ENCODE peak calls at places on chromosomes 13 and 19, in six cellular contexts. One of them, this sample, is unnamed.

GRCh38 chr19:52188822-52189744 is 769 bp upstream of the PPP2R1A start:
- DNase-seq in stimulated activated CD8-positive, alpha-beta memory T cell treated with anti-CD3 and anti-CD28 coated beads, Interleukin-4, amount 100 ng/mL, for 4 hours: no peak
- DNase-seq in fibroblast of the conjunctiva: no peak
- DNase-seq in effector memory CD8-positive, alpha-beta T cell: no peak
- DNase-seq in left kidney: no peak
- DNase-seq in activated T-cell treated with anti-CD3 and anti-CD28 coated beads, Interleukin-2, amount 50 U/mL, for 72 hours: peak; percentile 6
- DNase-seq in this sample: peak; percentile 11

GRCh38 chr19:16207490-16208025 is 9.8 kb downstream of the AP1M1 start:
- DNase-seq in stimulated activated CD8-positive, alpha-beta memory T cell treated with anti-CD3 and anti-CD28 coated beads, Interleukin-4, amount 100 ng/mL, for 4 hours: no peak
- DNase-seq in activated T-cell treated with anti-CD3 and anti-CD28 coated beads, Interleukin-2, amount 50 U/mL, for 72 hours: no peak
- DNase-seq in left kidney: no peak
- DNase-seq in fibroblast of the conjunctiva: no peak
- DNase-seq in effector memory CD8-positive, alpha-beta T cell: no peak
- DNase-seq in this sample: no peak

GRCh38 chr19:5536337-5536894 is 31.3 kb downstream of the TINCR start:
- DNase-seq in stimulated activated CD8-positive, alpha-beta memory T cell treated with anti-CD3 and anti-CD28 coated beads, Interleukin-4, amount 100 ng/mL, for 4 hours: no peak
- DNase-seq in fibroblast of the conjunctiva: no peak
- DNase-seq in effector memory CD8-positive, alpha-beta T cell: no peak
- DNase-seq in left kidney: peak; percentile 91
- DNase-seq in activated T-cell treated with anti-CD3 and anti-CD28 coated beads, Interleukin-2, amount 50 U/mL, for 72 hours: no peak
- DNase-seq in this sample: no peak

GRCh38 chr19:11453468-11454341 is 18.3 kb downstream of the PRKCSH start:
- DNase-seq in stimulated activated CD8-positive, alpha-beta memory T cell treated with anti-CD3 and anti-CD28 coated beads, Interleukin-4, amount 100 ng/mL, for 4 hours: no peak
- DNase-seq in fibroblast of the conjunctiva: no peak
- DNase-seq in effector memory CD8-positive, alpha-beta T cell: no peak
- DNase-seq in activated T-cell treated with anti-CD3 and anti-CD28 coated beads, Interleukin-2, amount 50 U/mL, for 72 hours: peak; percentile 29
- DNase-seq in left kidney: no peak
- DNase-seq in this sample: peak; percentile 14

GRCh38 chr13:51811046-51811445 is 7.1 kb upstream of the DHRS12 start:
- DNase-seq in effector memory CD8-positive, alpha-beta T cell: no peak
- DNase-seq in activated T-cell treated with anti-CD3 and anti-CD28 coated beads, Interleukin-2, amount 50 U/mL, for 72 hours: no peak
- DNase-seq in fibroblast of the conjunctiva: no peak
- DNase-seq in left kidney: no peak
- DNase-seq in stimulated activated CD8-positive, alpha-beta memory T cell treated with anti-CD3 and anti-CD28 coated beads, Interleukin-4, amount 100 ng/mL, for 4 hours: no peak
- DNase-seq in this sample: no peak

GRCh38 chr19:46693760-46694159 is 23.2 kb downstream of the PRKD2 start:
- DNase-seq in activated T-cell treated with anti-CD3 and anti-CD28 coated beads, Interleukin-2, amount 50 U/mL, for 72 hours: no peak
- DNase-seq in left kidney: no peak
- DNase-seq in effector memory CD8-positive, alpha-beta T cell: no peak
- DNase-seq in stimulated activated CD8-positive, alpha-beta memory T cell treated with anti-CD3 and anti-CD28 coated beads, Interleukin-4, amount 100 ng/mL, for 4 hours: no peak
- DNase-seq in fibroblast of the conjunctiva: no peak
- DNase-seq in this sample: no peak

GRCh38 chr19:51375504-51376221 is 3.2 kb upstream of the NKG7 start:
- DNase-seq in fibroblast of the conjunctiva: no peak
- DNase-seq in activated T-cell treated with anti-CD3 and anti-CD28 coated beads, Interleukin-2, amount 50 U/mL, for 72 hours: peak; percentile 57
- DNase-seq in stimulated activated CD8-positive, alpha-beta memory T cell treated with anti-CD3 and anti-CD28 coated beads, Interleukin-4, amount 100 ng/mL, for 4 hours: peak; percentile 44
- DNase-seq in left kidney: no peak
- DNase-seq in effector memory CD8-positive, alpha-beta T cell: no peak
- DNase-seq in this sample: peak; percentile 56

GRCh38 chr13:40433577-40433976 is 232.9 kb downstream of the FOXO1 start:
- DNase-seq in effector memory CD8-positive, alpha-beta T cell: peak; percentile 41
- DNase-seq in left kidney: no peak
- DNase-seq in activated T-cell treated with anti-CD3 and anti-CD28 coated beads, Interleukin-2, amount 50 U/mL, for 72 hours: peak; percentile 21
- DNase-seq in fibroblast of the conjunctiva: no peak
- DNase-seq in stimulated activated CD8-positive, alpha-beta memory T cell treated with anti-CD3 and anti-CD28 coated beads, Interleukin-4, amount 100 ng/mL, for 4 hours: peak; percentile 4
- DNase-seq in this sample: peak; percentile 38

GRCh38 chr13:88376762-88377388 is 705.7 kb downstream of the SLITRK5 start:
- DNase-seq in fibroblast of the conjunctiva: no peak
- DNase-seq in activated T-cell treated with anti-CD3 and anti-CD28 coated beads, Interleukin-2, amount 50 U/mL, for 72 hours: no peak
- DNase-seq in left kidney: no peak
- DNase-seq in effector memory CD8-positive, alpha-beta T cell: no peak
- DNase-seq in stimulated activated CD8-positive, alpha-beta memory T cell treated with anti-CD3 and anti-CD28 coated beads, Interleukin-4, amount 100 ng/mL, for 4 hours: no peak
- DNase-seq in this sample: no peak

GRCh38 chr19:39927524-39928356 is 6.7 kb downstream of the FCGBP start:
- DNase-seq in effector memory CD8-positive, alpha-beta T cell: no peak
- DNase-seq in left kidney: no peak
- DNase-seq in fibroblast of the conjunctiva: no peak
- DNase-seq in activated T-cell treated with anti-CD3 and anti-CD28 coated beads, Interleukin-2, amount 50 U/mL, for 72 hours: no peak
- DNase-seq in stimulated activated CD8-positive, alpha-beta memory T cell treated with anti-CD3 and anti-CD28 coated beads, Interleukin-4, amount 100 ng/mL, for 4 hours: no peak
- DNase-seq in this sample: no peak

GRCh38 chr19:50500060-50500752 is 10.8 kb downstream of the JOSD2 start:
- DNase-seq in activated T-cell treated with anti-CD3 and anti-CD28 coated beads, Interleukin-2, amount 50 U/mL, for 72 hours: no peak
- DNase-seq in effector memory CD8-positive, alpha-beta T cell: no peak
- DNase-seq in left kidney: peak; percentile 48
- DNase-seq in stimulated activated CD8-positive, alpha-beta memory T cell treated with anti-CD3 and anti-CD28 coated beads, Interleukin-4, amount 100 ng/mL, for 4 hours: no peak
- DNase-seq in fibroblast of the conjunctiva: no peak
- DNase-seq in this sample: no peak

GRCh38 chr13:93309886-93310520 is 83.4 kb downstream of the GPC6 start:
- DNase-seq in stimulated activated CD8-positive, alpha-beta memory T cell treated with anti-CD3 and anti-CD28 coated beads, Interleukin-4, amount 100 ng/mL, for 4 hours: no peak
- DNase-seq in effector memory CD8-positive, alpha-beta T cell: no peak
- DNase-seq in fibroblast of the conjunctiva: peak; percentile 67
- DNase-seq in left kidney: peak; percentile 58
- DNase-seq in activated T-cell treated with anti-CD3 and anti-CD28 coated beads, Interleukin-2, amount 50 U/mL, for 72 hours: no peak
- DNase-seq in this sample: no peak

GRCh38 chr13:99323488-99323887 is 16.3 kb upstream of the GPR183 start:
- DNase-seq in activated T-cell treated with anti-CD3 and anti-CD28 coated beads, Interleukin-2, amount 50 U/mL, for 72 hours: no peak
- DNase-seq in effector memory CD8-positive, alpha-beta T cell: no peak
- DNase-seq in left kidney: no peak
- DNase-seq in fibroblast of the conjunctiva: no peak
- DNase-seq in stimulated activated CD8-positive, alpha-beta memory T cell treated with anti-CD3 and anti-CD28 coated beads, Interleukin-4, amount 100 ng/mL, for 4 hours: no peak
- DNase-seq in this sample: no peak

GRCh38 chr19:572891-573825 is 762 bp downstream of the BSG start:
- DNase-seq in activated T-cell treated with anti-CD3 and anti-CD28 coated beads, Interleukin-2, amount 50 U/mL, for 72 hours: peak; percentile 46
- DNase-seq in effector memory CD8-positive, alpha-beta T cell: no peak
- DNase-seq in stimulated activated CD8-positive, alpha-beta memory T cell treated with anti-CD3 and anti-CD28 coated beads, Interleukin-4, amount 100 ng/mL, for 4 hours: no peak
- DNase-seq in fibroblast of the conjunctiva: no peak
- DNase-seq in left kidney: peak; percentile 63
- DNase-seq in this sample: no peak

GRCh38 chr19:27767234-27767633 is 1445.7 kb downstream of the UQCRFS1 start:
- DNase-seq in fibroblast of the conjunctiva: no peak
- DNase-seq in effector memory CD8-positive, alpha-beta T cell: no peak
- DNase-seq in left kidney: no peak
- DNase-seq in stimulated activated CD8-positive, alpha-beta memory T cell treated with anti-CD3 and anti-CD28 coated beads, Interleukin-4, amount 100 ng/mL, for 4 hours: no peak
- DNase-seq in activated T-cell treated with anti-CD3 and anti-CD28 coated beads, Interleukin-2, amount 50 U/mL, for 72 hours: no peak
- DNase-seq in this sample: no peak

GRCh38 chr13:71674776-71675352 is 192.1 kb downstream of the DACH1 start:
- DNase-seq in activated T-cell treated with anti-CD3 and anti-CD28 coated beads, Interleukin-2, amount 50 U/mL, for 72 hours: no peak
- DNase-seq in fibroblast of the conjunctiva: no peak
- DNase-seq in effector memory CD8-positive, alpha-beta T cell: no peak
- DNase-seq in left kidney: no peak
- DNase-seq in stimulated activated CD8-positive, alpha-beta memory T cell treated with anti-CD3 and anti-CD28 coated beads, Interleukin-4, amount 100 ng/mL, for 4 hours: no peak
- DNase-seq in this sample: no peak

GRCh38 chr13:74987124-74987690 is 494.8 kb downstream of the TBC1D4 start:
- DNase-seq in left kidney: no peak
- DNase-seq in effector memory CD8-positive, alpha-beta T cell: no peak
- DNase-seq in fibroblast of the conjunctiva: no peak
- DNase-seq in stimulated activated CD8-positive, alpha-beta memory T cell treated with anti-CD3 and anti-CD28 coated beads, Interleukin-4, amount 100 ng/mL, for 4 hours: no peak
- DNase-seq in activated T-cell treated with anti-CD3 and anti-CD28 coated beads, Interleukin-2, amount 50 U/mL, for 72 hours: no peak
- DNase-seq in this sample: no peak

GRCh38 chr13:33150146-33150545 is 133.9 kb downstream of the KL start:
- DNase-seq in stimulated activated CD8-positive, alpha-beta memory T cell treated with anti-CD3 and anti-CD28 coated beads, Interleukin-4, amount 100 ng/mL, for 4 hours: no peak
- DNase-seq in effector memory CD8-positive, alpha-beta T cell: no peak
- DNase-seq in left kidney: peak; percentile 66
- DNase-seq in activated T-cell treated with anti-CD3 and anti-CD28 coated beads, Interleukin-2, amount 50 U/mL, for 72 hours: no peak
- DNase-seq in fibroblast of the conjunctiva: peak; percentile 9
- DNase-seq in this sample: no peak

GRCh38 chr13:24860775-24861174 is 96.8 kb downstream of the RNF17 start:
- DNase-seq in activated T-cell treated with anti-CD3 and anti-CD28 coated beads, Interleukin-2, amount 50 U/mL, for 72 hours: no peak
- DNase-seq in left kidney: peak; percentile 58
- DNase-seq in stimulated activated CD8-positive, alpha-beta memory T cell treated with anti-CD3 and anti-CD28 coated beads, Interleukin-4, amount 100 ng/mL, for 4 hours: no peak
- DNase-seq in fibroblast of the conjunctiva: no peak
- DNase-seq in effector memory CD8-positive, alpha-beta T cell: no peak
- DNase-seq in this sample: no peak

GRCh38 chr13:72379581-72379980 is 347.8 kb downstream of the MZT1 start:
- DNase-seq in left kidney: no peak
- DNase-seq in effector memory CD8-positive, alpha-beta T cell: no peak
- DNase-seq in activated T-cell treated with anti-CD3 and anti-CD28 coated beads, Interleukin-2, amount 50 U/mL, for 72 hours: no peak
- DNase-seq in stimulated activated CD8-positive, alpha-beta memory T cell treated with anti-CD3 and anti-CD28 coated beads, Interleukin-4, amount 100 ng/mL, for 4 hours: no peak
- DNase-seq in fibroblast of the conjunctiva: no peak
- DNase-seq in this sample: no peak

GRCh38 chr13:113869263-113869662 is 5.4 kb upstream of the GAS6 start:
- DNase-seq in fibroblast of the conjunctiva: no peak
- DNase-seq in activated T-cell treated with anti-CD3 and anti-CD28 coated beads, Interleukin-2, amount 50 U/mL, for 72 hours: no peak
- DNase-seq in stimulated activated CD8-positive, alpha-beta memory T cell treated with anti-CD3 and anti-CD28 coated beads, Interleukin-4, amount 100 ng/mL, for 4 hours: no peak
- DNase-seq in effector memory CD8-positive, alpha-beta T cell: no peak
- DNase-seq in left kidney: no peak
- DNase-seq in this sample: no peak

GRCh38 chr19:29662604-29663404 is 2.5 kb upstream of the PLEKHF1 start:
- DNase-seq in activated T-cell treated with anti-CD3 and anti-CD28 coated beads, Interleukin-2, amount 50 U/mL, for 72 hours: peak; percentile 60
- DNase-seq in fibroblast of the conjunctiva: peak; percentile 77
- DNase-seq in stimulated activated CD8-positive, alpha-beta memory T cell treated with anti-CD3 and anti-CD28 coated beads, Interleukin-4, amount 100 ng/mL, for 4 hours: no peak
- DNase-seq in left kidney: peak; percentile 69
- DNase-seq in effector memory CD8-positive, alpha-beta T cell: no peak
- DNase-seq in this sample: no peak